ENCODE peak calls at places on chromosomes 4 and X, in four cellular contexts. One of them, this sample, is unnamed.

GRCh38 chr4:100391913-100392312 is 125.9 kb downstream of the EMCN start:
- DNase-seq in neural crest cell: no peak
- DNase-seq in SK-N-DZ: no peak
- DNase-seq in thyroid gland: no peak
- DNase-seq in this sample: no peak

GRCh38 chr4:184503869-184504300 is 29.5 kb upstream of the IRF2 start:
- DNase-seq in neural crest cell: no peak
- DNase-seq in SK-N-DZ: no peak
- DNase-seq in thyroid gland: no peak
- DNase-seq in this sample: no peak

GRCh38 chr4:153234923-153235322 is 30.7 kb downstream of the TRIM2 start:
- DNase-seq in neural crest cell: no peak
- DNase-seq in SK-N-DZ: no peak
- DNase-seq in thyroid gland: no peak
- DNase-seq in this sample: no peak

GRCh38 chr4:185263419-185263818 is 54.0 kb downstream of the SNX25 start:
- DNase-seq in neural crest cell: no peak
- DNase-seq in SK-N-DZ: no peak
- DNase-seq in thyroid gland: no peak
- DNase-seq in this sample: no peak

GRCh38 chrX:40784516-40785151 is 49.3 kb upstream of the MED14 start:
- DNase-seq in neural crest cell: no peak
- DNase-seq in SK-N-DZ: no peak
- DNase-seq in thyroid gland: no peak
- DNase-seq in this sample: no peak

GRCh38 chr4:106095408-106095807 is 200.1 kb downstream of the NPNT start:
- DNase-seq in neural crest cell: no peak
- DNase-seq in SK-N-DZ: no peak
- DNase-seq in thyroid gland: no peak
- DNase-seq in this sample: no peak

GRCh38 chrX:10612215-10612614 is 8.2 kb downstream of the MID1 start:
- DNase-seq in neural crest cell: no peak
- DNase-seq in SK-N-DZ: no peak
- DNase-seq in thyroid gland: no peak
- DNase-seq in this sample: no peak

GRCh38 chr4:51843309-51844156 is 580 bp downstream of the DCUN1D4 start:
- DNase-seq in neural crest cell: peak
- DNase-seq in SK-N-DZ: no peak
- DNase-seq in thyroid gland: peak
- DNase-seq in this sample: peak

GRCh38 chrX:21658152-21658737 is at the start of gene KLHL34:
- DNase-seq in neural crest cell: no peak
- DNase-seq in SK-N-DZ: no peak
- DNase-seq in thyroid gland: no peak
- DNase-seq in this sample: no peak

GRCh38 chr4:8201341-8201781 is 2.3 kb downstream of the SH3TC1 start:
- DNase-seq in neural crest cell: no peak
- DNase-seq in SK-N-DZ: no peak
- DNase-seq in thyroid gland: no peak
- DNase-seq in this sample: no peak

GRCh38 chr4:83503974-83504373 is 19.1 kb upstream of the ABRAXAS1 start:
- DNase-seq in neural crest cell: no peak
- DNase-seq in SK-N-DZ: no peak
- DNase-seq in thyroid gland: no peak
- DNase-seq in this sample: no peak

GRCh38 chr4:40842318-40842717 is 92.6 kb downstream of the NSUN7 start:
- DNase-seq in neural crest cell: no peak
- DNase-seq in SK-N-DZ: no peak
- DNase-seq in thyroid gland: no peak
- DNase-seq in this sample: no peak

GRCh38 chr4:8391071-8391470 is 49.5 kb downstream of the ACOX3 start:
- DNase-seq in neural crest cell: no peak
- DNase-seq in SK-N-DZ: no peak
- DNase-seq in thyroid gland: no peak
- DNase-seq in this sample: no peak

GRCh38 chr4:163003979-163004378 is 162.7 kb downstream of the NAF1 start:
- DNase-seq in neural crest cell: no peak
- DNase-seq in SK-N-DZ: no peak
- DNase-seq in thyroid gland: no peak
- DNase-seq in this sample: no peak

GRCh38 chrX:80022363-80023031 is 7.9 kb downstream of the TBX22 start:
- DNase-seq in neural crest cell: no peak
- DNase-seq in SK-N-DZ: no peak
- DNase-seq in thyroid gland: peak
- DNase-seq in this sample: no peak

GRCh38 chrX:149512225-149512885 is 7.2 kb upstream of the IDS start:
- DNase-seq in neural crest cell: peak
- DNase-seq in SK-N-DZ: peak
- DNase-seq in thyroid gland: peak
- DNase-seq in this sample: peak

GRCh38 chrX:17475820-17476219 is 100.8 kb downstream of the NHS start:
- DNase-seq in neural crest cell: no peak
- DNase-seq in SK-N-DZ: no peak
- DNase-seq in thyroid gland: no peak
- DNase-seq in this sample: no peak

GRCh38 chrX:46837543-46838481 is 969 bp downstream of the RP2 start:
- DNase-seq in neural crest cell: no peak
- DNase-seq in SK-N-DZ: no peak
- DNase-seq in thyroid gland: no peak
- DNase-seq in this sample: no peak

GRCh38 chrX:10327651-10328050 is 170.9 kb downstream of the CLCN4 start:
- DNase-seq in neural crest cell: no peak
- DNase-seq in SK-N-DZ: no peak
- DNase-seq in thyroid gland: no peak
- DNase-seq in this sample: no peak

GRCh38 chr4:73679836-73680235 is 59.6 kb upstream of the RASSF6 start:
- DNase-seq in neural crest cell: no peak
- DNase-seq in SK-N-DZ: no peak
- DNase-seq in thyroid gland: no peak
- DNase-seq in this sample: no peak

GRCh38 chrX:45011131-45011530 is 138.1 kb downstream of the KDM6A start:
- DNase-seq in neural crest cell: no peak
- DNase-seq in SK-N-DZ: no peak
- DNase-seq in thyroid gland: no peak
- DNase-seq in this sample: no peak

GRCh38 chr4:176902710-176903323 is 110.1 kb upstream of the VEGFC start:
- DNase-seq in neural crest cell: no peak
- DNase-seq in SK-N-DZ: no peak
- DNase-seq in thyroid gland: no peak
- DNase-seq in this sample: no peak

GRCh38 chrX:154046262-154046771 is 26.6 kb upstream of the IRAK1 start:
- DNase-seq in neural crest cell: no peak
- DNase-seq in SK-N-DZ: no peak
- DNase-seq in thyroid gland: peak
- DNase-seq in this sample: no peak

GRCh38 chr4:123412700-123413512 is 16.3 kb downstream of the SPRY1 start:
- DNase-seq in neural crest cell: no peak
- DNase-seq in SK-N-DZ: no peak
- DNase-seq in thyroid gland: no peak
- DNase-seq in this sample: no peak

GRCh38 chr4:1748465-1748995 is 27.2 kb downstream of the TACC3 start:
- DNase-seq in neural crest cell: peak
- DNase-seq in SK-N-DZ: peak
- DNase-seq in thyroid gland: peak
- DNase-seq in this sample: peak

GRCh38 chrX:41692162-41692749 is 3.5 kb downstream of the GPR34 start:
- DNase-seq in neural crest cell: no peak
- DNase-seq in SK-N-DZ: no peak
- DNase-seq in thyroid gland: no peak
- DNase-seq in this sample: no peak

GRCh38 chr4:47128991-47129390 is 97.6 kb downstream of the GABRB1 start:
- DNase-seq in neural crest cell: no peak
- DNase-seq in SK-N-DZ: no peak
- DNase-seq in thyroid gland: no peak
- DNase-seq in this sample: no peak

GRCh38 chr4:168883513-168883912 is 126.5 kb downstream of the CBR4 start:
- DNase-seq in neural crest cell: no peak
- DNase-seq in SK-N-DZ: no peak
- DNase-seq in thyroid gland: no peak
- DNase-seq in this sample: no peak

GRCh38 chr4:40562208-40562607 is 67.5 kb downstream of the RBM47 start:
- DNase-seq in neural crest cell: no peak
- DNase-seq in SK-N-DZ: no peak
- DNase-seq in thyroid gland: no peak
- DNase-seq in this sample: no peak

GRCh38 chr4:107824367-107825071 is at the start of gene SGMS2:
- DNase-seq in neural crest cell: peak
- DNase-seq in SK-N-DZ: no peak
- DNase-seq in thyroid gland: peak
- DNase-seq in this sample: peak

GRCh38 chrX:112979879-112980278 is 139.2 kb upstream of the AMOT start:
- DNase-seq in neural crest cell: no peak
- DNase-seq in SK-N-DZ: no peak
- DNase-seq in thyroid gland: no peak
- DNase-seq in this sample: no peak

GRCh38 chrX:139933904-139934303 is 1.1 kb upstream of the ATP11C start:
- DNase-seq in neural crest cell: no peak
- DNase-seq in SK-N-DZ: no peak
- DNase-seq in thyroid gland: no peak
- DNase-seq in this sample: no peak

GRCh38 chr4:169256856-169257756 is 13.7 kb downstream of the SH3RF1 start:
- DNase-seq in neural crest cell: no peak
- DNase-seq in SK-N-DZ: no peak
- DNase-seq in thyroid gland: no peak
- DNase-seq in this sample: no peak

GRCh38 chr4:10089346-10089745 is 27.3 kb downstream of the WDR1 start:
- DNase-seq in neural crest cell: no peak
- DNase-seq in SK-N-DZ: no peak
- DNase-seq in thyroid gland: no peak
- DNase-seq in this sample: peak

GRCh38 chr4:81351653-81352455 is 119.9 kb downstream of the RASGEF1B start:
- DNase-seq in neural crest cell: peak
- DNase-seq in SK-N-DZ: peak
- DNase-seq in thyroid gland: peak
- DNase-seq in this sample: peak

GRCh38 chr4:154344686-154345085 is 146.9 kb downstream of the DCHS2 start:
- DNase-seq in neural crest cell: no peak
- DNase-seq in SK-N-DZ: no peak
- DNase-seq in thyroid gland: no peak
- DNase-seq in this sample: no peak

GRCh38 chrX:96685205-96686099 is 810 bp downstream of the DIAPH2 start:
- DNase-seq in neural crest cell: peak
- DNase-seq in SK-N-DZ: peak
- DNase-seq in thyroid gland: peak
- DNase-seq in this sample: peak

This sample was measured in upper lobe of right lung.